ENCODE peak calls at places on chromosomes 12 and 14, in seven cellular contexts. I, K, O, F, U, P and N are unnamed samples.
A peak's percentile ranks its signal among the peaks of the same experiment; 100 is the strongest.

GRCh38 chr14:34013714-34014055 is 62.8 kb upstream of the EGLN3 start:
- DNase-seq in I (no peak), K (no peak), O (no peak), F (no peak), U (no peak), P (no peak), N (no peak)

GRCh38 chr14:95189400-95190162 is 32.3 kb upstream of the DICER1 start:
- DNase-seq in I (no peak), K (no peak), O (no peak), F (no peak), U (no peak), P (no peak), N (no peak)

GRCh38 chr14:55191881-55192616 is 664 bp upstream of the DLGAP5 start:
- DNase-seq in I (no peak), K (no peak), O (no peak), F (no peak), U (no peak), P (peak; percentile 4), N (no peak)

GRCh38 chr12:58765653-58766554 is 154.4 kb downstream of the LRIG3 start:
- DNase-seq in I (no peak), K (no peak), O (peak; percentile 4), F (no peak), U (no peak), P (no peak), N (no peak)

GRCh38 chr12:48817957-48818830 is at the start of gene CACNB3:
- DNase-seq in I (peak; percentile 82), K (peak; percentile 65), O (peak; percentile 69), F (peak; percentile 88), U (peak; percentile 69), P (peak; percentile 44), N (peak; percentile 59)

GRCh38 chr12:13162904-13163303 is 33.6 kb upstream of the EMP1 start:
- DNase-seq in I (no peak), K (no peak), O (no peak), F (no peak), U (no peak), P (no peak), N (no peak)

GRCh38 chr12:41205070-41205715 is 17.1 kb downstream of the PDZRN4 start:
- DNase-seq in I (no peak), K (peak; percentile 31), O (peak; percentile 4), F (no peak), U (no peak), P (no peak), N (no peak)

GRCh38 chr12:116284401-116284800 is 6.9 kb upstream of the MED13L start:
- DNase-seq in I (no peak), K (no peak), O (no peak), F (no peak), U (no peak), P (no peak), N (no peak)

GRCh38 chr14:23446291-23446851 is 10.9 kb upstream of the MYH7 start:
- DNase-seq in I (no peak), K (no peak), O (no peak), F (no peak), U (no peak), P (no peak), N (no peak)

GRCh38 chr14:73170686-73171085 is 34.4 kb downstream of the PSEN1 start:
- DNase-seq in I (no peak), K (no peak), O (no peak), F (no peak), U (no peak), P (no peak), N (no peak)

GRCh38 chr12:113174461-113175384 is 10.6 kb downstream of the DDX54 start:
- DNase-seq in I (peak; percentile 92), K (peak; percentile 76), O (peak; percentile 89), F (peak; percentile 86), U (peak; percentile 65), P (peak; percentile 51), N (peak; percentile 50)

GRCh38 chr14:75138492-75138891 is 11.6 kb upstream of the NEK9 start:
- DNase-seq in I (no peak), K (no peak), O (no peak), F (no peak), U (no peak), P (no peak), N (no peak)

GRCh38 chr12:92130999-92131398 is 14.6 kb downstream of the BTG1 start:
- DNase-seq in I (no peak), K (no peak), O (no peak), F (no peak), U (no peak), P (no peak), N (no peak)